ENCODE peak calls at places on chromosomes 16 and 17, in five cellular contexts. T, I, X, E and F are unnamed samples.

GRCh38 chr16:2535644-2536021 is 2.2 kb upstream of the PDPK1 start:
- DNase-seq in E (no peak), T (peak), X (no peak), I (peak), F (no peak)

GRCh38 chr17:75516255-75516618 is at the start of gene TSEN54:
- DNase-seq in X (peak), I (peak), E (peak), T (peak), F (peak)

GRCh38 chr17:29624586-29624985 is 1.9 kb upstream of the CORO6 start:
- DNase-seq in E (no peak), T (no peak), X (no peak), I (no peak), F (no peak)

GRCh38 chr17:41659813-41660212 is 28.9 kb upstream of the EIF1 start:
- DNase-seq in I (peak), T (no peak), E (no peak), X (no peak), F (no peak)

GRCh38 chr16:65727534-65728137 is 605.8 kb upstream of the CDH11 start:
- DNase-seq in I (no peak), X (no peak), T (no peak), E (no peak), F (no peak)

GRCh38 chr16:88591577-88592021 is 21.4 kb downstream of the ZC3H18 start:
- DNase-seq in T (no peak), X (no peak), I (no peak), E (no peak), F (no peak)

GRCh38 chr16:10618710-10619209 is 38.4 kb upstream of the EMP2 start:
- DNase-seq in T (no peak), I (no peak), X (no peak), E (no peak), F (no peak)

GRCh38 chr17:69336580-69336979 is 9.6 kb upstream of the ABCA5 start:
- DNase-seq in X (no peak), E (no peak), I (no peak), T (no peak), F (no peak)

GRCh38 chr17:4948997-4949320 is 629 bp upstream of the PFN1 start:
- DNase-seq in X (peak), I (peak), T (peak), E (peak), F (peak)

GRCh38 chr17:62164712-62165377 is 99.8 kb upstream of the MED13 start:
- DNase-seq in E (no peak), T (no peak), I (no peak), X (no peak), F (no peak)

GRCh38 chr17:64780096-64781012 is 118.2 kb upstream of the SMURF2 start:
- DNase-seq in X (peak), E (peak), T (no peak), I (peak), F (peak)

GRCh38 chr17:36074365-36074764 is 10.3 kb downstream of the CCL18 start:
- DNase-seq in T (no peak), X (no peak), E (no peak), I (no peak), F (no peak)

GRCh38 chr17:40618754-40619625 is 28.6 kb downstream of the SMARCE1 start:
- DNase-seq in I (no peak), X (no peak), E (no peak), T (no peak), F (no peak)

GRCh38 chr17:72775914-72776313 is 316.6 kb downstream of the SLC39A11 start:
- DNase-seq in X (no peak), E (no peak), I (no peak), T (no peak), F (no peak)

GRCh38 chr16:56911771-56912541 is 20.0 kb upstream of the HERPUD1 start:
- DNase-seq in T (no peak), E (no peak), X (no peak), I (no peak), F (no peak)

GRCh38 chr16:28607116-28607623 is 2.7 kb downstream of the SULT1A1 start:
- DNase-seq in I (peak), E (no peak), X (no peak), T (no peak), F (no peak)

GRCh38 chr17:8954339-8954738 is 11.2 kb downstream of the PIK3R5 start:
- DNase-seq in X (no peak), E (peak), T (no peak), I (peak), F (no peak)

GRCh38 chr17:28755486-28755885 is 11.7 kb downstream of the TRAF4 start:
- DNase-seq in I (peak), X (no peak), T (no peak), E (no peak), F (no peak)

GRCh38 chr16:74726736-74727135 is 26.1 kb upstream of the MLKL start:
- DNase-seq in I (peak), T (no peak), X (peak), E (peak), F (no peak)

GRCh38 chr17:21287703-21288449 is 3.4 kb downstream of the MAP2K3 start:
- DNase-seq in T (peak), I (no peak), E (peak), X (no peak), F (no peak)

GRCh38 chr16:19264123-19264673 is 21.3 kb upstream of the CLEC19A start:
- DNase-seq in X (no peak), E (no peak), T (no peak), I (no peak), F (no peak)

GRCh38 chr16:19269098-19269497 is 16.4 kb upstream of the CLEC19A start:
- DNase-seq in E (no peak), T (no peak), I (no peak), X (no peak), F (no peak)

GRCh38 chr16:19265531-19265930 is 20.0 kb upstream of the CLEC19A start:
- DNase-seq in X (no peak), I (no peak), T (no peak), E (peak), F (no peak)

DNA sequence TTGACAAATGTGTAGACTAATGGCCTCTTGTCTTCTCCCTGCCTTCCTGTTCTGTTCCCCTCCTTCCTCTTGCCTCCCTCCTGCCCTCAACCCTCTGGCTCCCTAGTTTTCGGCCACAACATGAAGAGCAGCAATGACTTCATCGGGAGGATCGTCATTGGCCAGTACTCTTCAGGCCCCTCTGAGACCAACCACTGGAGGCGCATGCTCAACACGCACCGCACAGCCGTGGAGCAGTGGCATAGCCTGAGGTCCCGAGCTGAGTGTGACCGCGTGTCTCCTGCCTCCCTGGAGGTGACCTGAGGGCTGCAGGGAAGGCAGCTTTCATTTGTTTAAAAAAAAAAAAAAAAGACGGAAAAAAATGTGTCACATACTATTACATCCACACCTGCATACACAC is 18.8 kb upstream of the CLEC19A start:
- DNase-seq in X (no peak), T (no peak), E (no peak), I (no peak), F (no peak)
- TF ChIP-seq CTCF in X (no peak), T (no peak), E (no peak), I (no peak), F (no peak)

GRCh38 chr16:84225571-84225970 is 14.2 kb downstream of the KCNG4 start:
- DNase-seq in I (no peak), X (no peak), E (no peak), T (no peak), F (no peak)

GRCh38 chr16:84224554-84224953 is 15.3 kb downstream of the KCNG4 start:
- DNase-seq in T (no peak), E (no peak), X (no peak), I (no peak), F (no peak)

GRCh38 chr16:84227548-84227947 is 12.3 kb downstream of the KCNG4 start:
- DNase-seq in T (no peak), I (no peak), E (no peak), X (no peak), F (no peak)

GRCh38 chr16:84225126-84225525 is 14.7 kb downstream of the KCNG4 start:
- DNase-seq in T (no peak), I (no peak), E (no peak), X (no peak), F (no peak)

DNA sequence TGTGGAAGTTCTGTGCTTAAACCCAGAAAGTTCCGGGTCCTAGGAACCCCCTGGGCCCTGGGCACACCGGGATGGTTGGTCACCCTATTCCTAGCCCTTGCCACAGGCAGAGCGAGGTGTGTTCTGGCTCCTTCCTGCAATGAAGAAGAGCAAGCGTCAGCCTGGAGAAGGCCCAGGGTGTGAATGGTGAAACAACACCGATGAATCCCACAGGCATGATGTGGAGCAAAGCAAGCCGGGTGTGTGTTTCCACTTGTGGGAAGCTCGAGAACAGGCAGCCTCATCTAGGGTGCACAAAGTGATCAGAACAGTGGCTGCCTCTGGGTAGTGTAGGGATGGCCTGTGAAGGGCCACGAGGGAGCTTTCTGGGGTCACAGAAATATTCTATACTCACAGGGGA is 13.8 kb downstream of the KCNG4 start:
- DNase-seq in I (no peak), X (no peak), E (no peak), T (peak), F (no peak)
- TF ChIP-seq CTCF in I (no peak), X (no peak), E (no peak), T (no peak), F (no peak)

GRCh38 chr16:31200821-31201510 is 1.6 kb downstream of the PYCARD start:
- DNase-seq in X (no peak), T (peak), I (no peak), E (no peak), F (no peak)
- TF ChIP-seq CTCF in X (no peak), T (peak), I (peak), E (no peak), F (no peak)

GRCh38 chr17:7499161-7499560 is 15.0 kb downstream of the POLR2A start:
- DNase-seq in I (no peak), E (no peak), T (no peak), X (no peak), F (no peak)

GRCh38 chr17:7503521-7503920 is 19.4 kb downstream of the POLR2A start:
- DNase-seq in T (no peak), E (no peak), X (no peak), I (no peak), F (no peak)

GRCh38 chr17:7502171-7502847 is 18.1 kb downstream of the POLR2A start:
- DNase-seq in X (no peak), I (no peak), E (peak), T (no peak), F (no peak)

GRCh38 chr17:7501729-7502128 is 17.6 kb downstream of the POLR2A start:
- DNase-seq in E (no peak), X (no peak), T (no peak), I (no peak), F (no peak)

GRCh38 chr17:7502987-7503386 is 18.8 kb downstream of the POLR2A start:
- DNase-seq in X (no peak), T (no peak), E (peak), I (peak), F (no peak)
- TF ChIP-seq CTCF in X (no peak), T (peak), E (peak), I (peak), F (peak)

GRCh38 chr16:27326738-27327585 is 13.2 kb downstream of the IL4R start:
- DNase-seq in I (peak), X (peak), T (peak), E (peak), F (no peak)
- TF ChIP-seq CTCF in I (no peak), X (no peak), T (peak), E (no peak), F (no peak)

GRCh38 chr16:5903153-5903552 is 805.6 kb upstream of the EEF2KMT start:
- DNase-seq in E (no peak), T (no peak), I (no peak), X (no peak), F (no peak)

GRCh38 chr16:5903797-5904196 is 806.2 kb upstream of the EEF2KMT start:
- DNase-seq in E (no peak), X (no peak), T (no peak), I (no peak), F (no peak)

GRCh38 chr16:5895137-5895536 is 797.5 kb upstream of the EEF2KMT start:
- DNase-seq in E (peak), X (no peak), T (no peak), I (no peak), F (no peak)

GRCh38 chr16:5905935-5906334 is 808.3 kb upstream of the EEF2KMT start:
- DNase-seq in X (no peak), T (no peak), I (no peak), E (peak), F (no peak)

GRCh38 chr16:5900046-5900445 is 802.5 kb upstream of the EEF2KMT start:
- DNase-seq in E (no peak), T (no peak), X (no peak), I (no peak), F (no peak)
- TF ChIP-seq CTCF in E (no peak), T (no peak), X (no peak), I (no peak), F (no peak)

GRCh38 chr17:78349831-78350631 is 9.8 kb downstream of the SOCS3 start:
- DNase-seq in T (no peak), I (no peak), E (no peak), X (no peak), F (no peak)
- TF ChIP-seq CTCF in T (peak), I (peak), E (peak), X (no peak), F (no peak)